ENCODE peak calls at places on chromosomes 11 and 22, in seven cellular contexts. W, H, N, D, B, F and Y are unnamed samples. For H3K4me1, the result is how much of the 10 kb centered on the place peaks cover.

GRCh38 chr11:31114437-31114836 is 255.1 kb downstream of the DCDC1 start:
- DNase-seq in N (no peak), B (no peak), H (no peak), D (no peak), W (no peak), F (no peak), Y (no peak)

GRCh38 chr22:49767355-49768062 is 60.2 kb downstream of the BRD1 start:
- DNase-seq in B (peak), W (peak), H (peak), N (peak), F (no peak), D (peak), Y (no peak)

GRCh38 chr11:77993902-77994301 is 566 bp downstream of the INTS4 start:
- DNase-seq in H (no peak), B (no peak), W (no peak), F (no peak), N (no peak), D (no peak), Y (no peak)

GRCh38 chr22:11626422-11626773 is 3901.6 kb upstream of the OR11H1 start:
- DNase-seq in H (peak), W (no peak), D (no peak), F (no peak), N (no peak), B (no peak), Y (no peak)

GRCh38 chr11:46273511-46274205 is 3.8 kb upstream of the CREB3L1 start:
- DNase-seq in N (peak), F (peak), B (no peak), D (peak), W (no peak), H (peak), Y (peak)

GRCh38 chr11:129939510-129939909 is 44.1 kb upstream of the NFRKB start:
- DNase-seq in B (no peak), N (no peak), W (no peak), H (no peak), F (no peak), D (no peak), Y (no peak)

GRCh38 chr11:135074397-135074998 is 662.5 kb upstream of the B3GAT1 start:
- DNase-seq in F (no peak), H (no peak), W (no peak), D (no peak), N (no peak), B (no peak), Y (no peak)

GRCh38 chr22:49670610-49671330 is 156.9 kb downstream of the BRD1 start:
- DNase-seq in W (no peak), H (peak), F (peak), D (peak), B (no peak), N (peak), Y (no peak)

GRCh38 chr11:64564947-64565889 is 25.8 kb upstream of the SLC22A12 start:
- DNase-seq in H (peak), W (no peak), N (no peak), F (no peak), B (no peak), D (no peak), Y (no peak)

GRCh38 chr22:30921108-30921507 is 47.5 kb downstream of the MORC2 start:
- DNase-seq in N (peak), D (no peak), F (no peak), H (no peak), B (no peak), W (no peak), Y (no peak)

GRCh38 chr11:112889446-112889845 is 71.8 kb upstream of the NCAM1 start:
- DNase-seq in H (no peak), D (no peak), W (no peak), B (no peak), F (no peak), N (no peak), Y (no peak)

GRCh38 chr11:21412652-21413383 is 743.4 kb downstream of the NELL1 start:
- DNase-seq in N (no peak), F (no peak), H (no peak), W (no peak), B (no peak), D (no peak), Y (no peak)

GRCh38 chr11:212150-213100 is 4.9 kb downstream of the RIC8A start:
- DNase-seq in D (no peak), W (no peak), F (no peak), N (peak), B (no peak), H (no peak), Y (no peak)

GRCh38 chr11:130831506-130832385 is 84.5 kb downstream of the SNX19 start:
- DNase-seq in H (no peak), W (no peak), D (no peak), F (no peak), N (no peak), B (no peak), Y (no peak)

DNA sequence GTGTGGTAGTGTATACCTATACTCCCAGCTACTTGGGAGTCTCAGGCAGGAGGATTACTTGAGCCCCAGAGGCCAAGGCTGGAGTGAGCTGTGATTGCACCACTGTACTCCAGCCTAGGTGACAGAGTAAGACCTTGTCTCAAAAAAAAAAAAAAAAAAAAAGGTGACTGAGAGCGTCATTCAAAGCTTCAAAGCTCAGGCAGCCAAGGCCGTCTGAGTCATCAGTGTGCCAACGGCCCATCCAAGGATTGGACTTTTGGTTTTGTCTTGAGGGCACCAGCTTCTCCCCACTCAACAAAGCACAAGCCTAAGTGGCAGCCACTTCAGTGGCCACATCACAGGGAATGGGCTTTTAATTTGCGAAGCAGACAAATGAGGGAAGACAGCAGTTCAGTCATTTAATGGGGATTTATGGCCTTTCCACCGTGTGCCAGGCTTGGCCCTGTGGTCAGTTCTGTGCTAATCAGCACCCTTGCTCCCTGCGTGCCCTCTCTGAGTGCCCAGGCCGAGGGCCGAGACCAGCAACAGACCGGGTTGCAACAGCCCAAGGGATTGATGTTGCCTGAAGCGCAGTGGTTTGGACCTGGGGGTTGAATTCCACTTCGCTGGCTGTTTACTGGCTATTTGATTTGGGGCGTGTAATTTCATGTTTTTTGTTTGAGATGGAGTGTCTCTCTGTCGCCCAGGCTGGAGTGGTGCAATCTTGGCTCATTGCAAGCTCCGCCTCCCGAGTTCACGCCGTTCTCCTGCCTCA is 30.2 kb upstream of the CRYBB3 start:
- DNase-seq in F (no peak), B (no peak), N (peak), W (no peak), D (no peak), H (no peak), Y (no peak)
- H3K4me1 ChIP-seq in F (under half), B (under half), N (half or more), W (under half), D (under half), H (under half), Y (under half)

DNA sequence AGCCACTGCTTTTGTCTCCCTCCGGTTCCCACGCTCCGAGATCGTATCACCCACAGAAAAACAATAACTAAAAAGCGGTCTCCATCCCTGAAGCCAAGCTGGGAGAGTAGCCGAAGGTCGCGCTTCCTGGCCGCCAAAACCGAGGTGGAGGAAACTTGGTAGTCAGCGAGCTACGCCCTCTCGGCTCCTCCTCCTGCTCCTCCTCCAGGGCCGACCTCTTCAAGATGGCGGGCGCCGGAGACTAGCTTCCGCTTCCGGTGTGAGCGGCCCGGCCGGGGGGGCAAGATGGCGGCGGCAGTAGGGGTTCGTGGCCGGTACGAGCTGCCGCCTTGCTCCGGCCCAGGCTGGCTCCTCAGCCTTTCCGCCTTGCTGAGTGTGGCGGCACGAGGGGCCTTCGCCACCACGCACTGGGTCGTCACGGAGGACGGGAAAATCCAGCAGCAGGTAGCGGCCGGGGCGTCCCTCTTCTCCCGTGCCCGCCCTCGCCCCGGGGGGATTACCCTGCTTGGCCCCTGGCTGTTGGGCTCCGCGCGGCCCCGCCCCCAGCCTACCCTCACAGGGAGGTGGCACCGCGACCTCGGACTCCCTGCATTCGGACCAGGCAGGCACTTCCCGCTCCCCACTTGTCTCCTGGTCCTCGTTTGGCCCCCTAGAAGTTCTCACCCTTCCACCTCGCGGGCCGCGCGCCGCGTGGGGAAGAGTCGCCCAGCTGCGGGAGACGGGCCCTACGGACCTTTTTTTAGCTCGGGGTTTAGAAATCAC is at the start of gene TTC17:
- DNase-seq in H (peak), B (peak), D (peak), F (peak), W (peak), N (peak), Y (peak)
- TF ChIP-seq POLR2A in H (peak), B (peak), D (peak), F (peak), W (peak), N (peak), Y (peak)

GRCh38 chr11:16979708-16980622 is 34.2 kb downstream of the PLEKHA7 start:
- DNase-seq in D (no peak), B (no peak), F (no peak), N (no peak), W (no peak), H (peak), Y (no peak)

GRCh38 chr11:16982256-16982671 is 31.9 kb downstream of the PLEKHA7 start:
- DNase-seq in B (no peak), D (no peak), F (peak), N (no peak), W (no peak), H (peak), Y (peak)

GRCh38 chr11:16984229-16984628 is 30.0 kb downstream of the PLEKHA7 start:
- DNase-seq in N (no peak), H (no peak), D (no peak), W (no peak), B (no peak), F (no peak), Y (no peak)

GRCh38 chr11:16982809-16983208 is 31.4 kb downstream of the PLEKHA7 start:
- DNase-seq in W (no peak), N (no peak), B (no peak), D (no peak), F (no peak), H (no peak), Y (no peak)

GRCh38 chr11:16981651-16982194 is 32.5 kb downstream of the PLEKHA7 start:
- DNase-seq in H (peak), B (no peak), N (no peak), W (no peak), D (no peak), F (peak), Y (peak)
- H3K27ac ChIP-seq in H (peak), B (no peak), N (no peak), W (no peak), D (no peak), F (peak), Y (peak)

GRCh38 chr11:71431271-71431670 is 16.9 kb downstream of the DHCR7 start:
- DNase-seq in D (no peak), W (no peak), F (no peak), N (no peak), B (no peak), H (no peak), Y (no peak)

GRCh38 chr11:71433648-71434450 is 14.3 kb downstream of the DHCR7 start:
- DNase-seq in F (peak), N (peak), W (no peak), B (no peak), D (peak), H (no peak), Y (peak)

GRCh38 chr11:71434576-71435130 is 13.5 kb downstream of the DHCR7 start:
- DNase-seq in B (no peak), F (no peak), W (no peak), D (no peak), H (no peak), N (no peak), Y (no peak)

GRCh38 chr11:71435278-71435951 is 12.8 kb downstream of the DHCR7 start:
- DNase-seq in W (no peak), H (no peak), D (no peak), F (no peak), N (no peak), B (no peak), Y (no peak)

DNA sequence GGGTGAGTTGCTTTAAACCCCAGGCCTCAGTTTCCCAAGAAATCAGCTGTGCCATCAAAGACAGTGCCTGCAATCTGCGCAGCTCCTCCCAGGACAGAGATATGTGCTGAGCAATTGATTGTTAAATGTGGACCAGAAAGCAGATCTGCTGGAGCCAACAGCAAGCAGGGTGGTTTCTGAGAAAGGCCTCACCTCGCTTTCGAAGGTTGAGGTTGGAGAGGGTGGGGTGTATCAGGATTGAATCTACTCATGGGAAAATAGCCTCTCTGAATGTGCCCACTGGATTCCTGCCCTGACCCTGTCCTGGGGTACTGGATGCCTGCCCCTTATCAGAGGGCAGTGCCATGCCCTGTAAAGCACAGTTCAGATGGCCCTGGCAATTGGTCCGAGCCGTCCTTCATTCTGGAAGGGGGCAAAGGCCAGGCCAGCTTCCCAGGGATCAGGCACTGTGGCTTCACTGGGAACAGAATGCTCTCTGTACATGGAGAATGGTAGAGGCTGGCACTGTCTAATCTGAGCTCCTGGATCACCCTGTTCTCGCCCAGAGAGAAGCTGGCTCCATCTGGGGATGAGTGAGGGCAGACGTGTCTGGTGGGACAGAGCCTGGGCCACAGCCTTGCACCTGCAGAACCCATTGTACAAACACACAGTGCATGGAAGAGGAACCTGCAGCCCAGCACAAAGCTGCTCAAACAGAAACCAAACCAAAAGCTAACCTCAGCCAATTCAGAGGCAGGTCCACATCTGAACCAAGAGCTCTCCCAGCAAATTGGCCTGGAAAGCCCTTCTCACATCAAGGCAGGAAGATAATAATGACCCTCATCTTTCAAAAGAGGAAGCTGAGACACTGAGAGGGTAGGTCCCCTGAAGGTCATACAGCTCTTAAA is 15.2 kb downstream of the DHCR7 start:
- DNase-seq in D (no peak), B (no peak), F (peak), N (peak), H (no peak), W (no peak), Y (no peak)
- H3K4me1 ChIP-seq in D (under half), B (under half), F (under half), N (under half), H (under half), W (under half), Y (under half)

GRCh38 chr11:128916037-128916572 is 24.9 kb downstream of the KCNJ5 start:
- DNase-seq in W (no peak), N (no peak), B (no peak), F (no peak), H (no peak), D (no peak), Y (no peak)

GRCh38 chr11:128911701-128912100 is 20.5 kb downstream of the KCNJ5 start:
- DNase-seq in F (no peak), W (no peak), B (no peak), D (no peak), N (no peak), H (no peak), Y (no peak)

GRCh38 chr11:128915148-128915519 is 24.0 kb downstream of the KCNJ5 start:
- DNase-seq in D (no peak), H (peak), W (no peak), N (no peak), F (no peak), B (no peak), Y (no peak)

GRCh38 chr11:128914216-128915147 is 23.3 kb downstream of the KCNJ5 start:
- DNase-seq in H (peak), D (no peak), W (no peak), B (no peak), F (no peak), N (no peak), Y (no peak)

DNA sequence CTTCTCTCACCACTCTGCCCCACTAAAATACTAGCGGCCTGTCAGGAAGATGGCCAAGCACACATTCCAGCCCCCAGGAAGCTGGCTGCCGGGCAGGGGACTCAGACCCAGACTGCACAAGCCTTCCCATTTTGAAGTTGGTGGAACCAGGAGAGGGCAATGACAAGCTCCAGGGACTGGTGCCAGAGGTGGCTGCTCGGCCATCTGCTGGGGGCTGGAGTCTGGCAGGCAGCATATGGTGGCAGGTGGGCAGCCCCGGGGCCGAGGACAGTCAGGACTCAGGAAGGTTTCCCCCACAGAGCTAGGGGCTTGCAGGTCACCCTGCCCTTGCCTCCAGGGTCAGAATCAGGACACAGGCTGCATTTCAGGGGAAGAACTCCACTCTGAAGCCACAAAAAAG is 22.6 kb downstream of the KCNJ5 start:
- DNase-seq in D (no peak), H (peak), W (no peak), N (no peak), B (no peak), F (no peak), Y (no peak)
- TF ChIP-seq POLR2A in D (no peak), H (no peak), W (no peak), N (no peak), B (no peak), F (no peak), Y (no peak)

DNA sequence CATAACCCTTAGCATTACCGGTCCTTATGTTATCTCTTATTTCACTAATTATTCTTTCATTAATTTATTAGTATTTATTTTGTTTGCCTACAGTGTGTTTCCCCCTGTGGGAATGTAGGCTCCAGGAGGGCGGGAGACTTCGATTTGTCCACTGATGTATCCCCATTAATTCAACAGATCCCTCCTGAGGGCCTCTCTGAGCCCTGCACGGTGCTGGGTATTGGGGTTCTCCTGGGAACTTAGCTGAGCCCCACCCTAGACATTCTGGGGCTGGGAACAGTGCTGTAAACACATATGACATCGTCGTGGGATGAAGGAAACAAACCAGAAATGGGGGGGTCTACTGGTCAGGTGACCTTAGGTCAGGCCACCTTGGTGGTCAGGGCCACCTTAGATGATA is 798 bp downstream of the PHETA2 start:
- DNase-seq in N (no peak), F (no peak), H (peak), W (no peak), D (no peak), B (no peak), Y (no peak)
- H3K27ac ChIP-seq in N (peak), F (peak), H (peak), W (no peak), D (peak), B (no peak), Y (peak)

GRCh38 chr22:35918466-35918865 is 110.2 kb downstream of the RBFOX2 start:
- DNase-seq in D (no peak), F (no peak), N (no peak), H (no peak), W (no peak), B (no peak), Y (no peak)
- H3K4me1 ChIP-seq in D (under half), F (under half), N (half or more), H (under half), W (under half), B (under half), Y (under half)

GRCh38 chr22:17628304-17629166 is at the start of gene ATP6V1E1:
- DNase-seq in N (peak), F (peak), H (peak), W (peak), B (peak), D (peak), Y (peak)
- TF ChIP-seq POLR2A in N (peak), F (peak), H (no peak), W (peak), B (peak), D (peak), Y (peak)

GRCh38 chr22:27213291-27213690 is 555.9 kb downstream of the MIAT start:
- DNase-seq in W (no peak), D (no peak), F (no peak), B (no peak), H (no peak), N (no peak), Y (no peak)
- H3K27ac ChIP-seq in W (peak), D (peak), F (peak), B (no peak), H (no peak), N (no peak), Y (no peak)